ENCODE peak calls at places on chromosomes 11 and 22, in six cellular contexts. One of them, this sample, is unnamed.

GRCh38 chr22:17303441-17303839 is 65.8 kb upstream of the CECR2 start:
- DNase-seq in choroid plexus epithelial cell: no peak
- DNase-seq in dorsolateral prefrontal cortex: no peak
- DNase-seq in cardiac muscle cell: no peak
- DNase-seq in fibroblast of the aortic adventitia: no peak
- DNase-seq in fibroblast of lung: no peak
- DNase-seq in this sample: no peak

GRCh38 chr11:56968524-56968923 is 20.2 kb upstream of the OR5AK2 start:
- DNase-seq in choroid plexus epithelial cell: no peak
- DNase-seq in dorsolateral prefrontal cortex: no peak
- DNase-seq in cardiac muscle cell: no peak
- DNase-seq in fibroblast of the aortic adventitia: no peak
- DNase-seq in fibroblast of lung: no peak
- DNase-seq in this sample: no peak

GRCh38 chr22:43090130-43090789 is 1.1 kb upstream of the TTLL1 start:
- DNase-seq in choroid plexus epithelial cell: peak; percentile 95
- DNase-seq in dorsolateral prefrontal cortex: no peak
- DNase-seq in cardiac muscle cell: no peak
- DNase-seq in fibroblast of the aortic adventitia: peak; percentile 87
- DNase-seq in fibroblast of lung: peak; percentile 89
- DNase-seq in this sample: peak; percentile 84

GRCh38 chr22:49547751-49548239 is 279.9 kb downstream of the BRD1 start:
- DNase-seq in choroid plexus epithelial cell: no peak
- DNase-seq in dorsolateral prefrontal cortex: peak; percentile 22
- DNase-seq in cardiac muscle cell: no peak
- DNase-seq in fibroblast of the aortic adventitia: no peak
- DNase-seq in fibroblast of lung: no peak
- DNase-seq in this sample: no peak

GRCh38 chr11:110606415-110606814 is 105.8 kb downstream of the ARHGAP20 start:
- DNase-seq in choroid plexus epithelial cell: no peak
- DNase-seq in dorsolateral prefrontal cortex: no peak
- DNase-seq in cardiac muscle cell: peak; percentile 29
- DNase-seq in fibroblast of the aortic adventitia: no peak
- DNase-seq in fibroblast of lung: no peak
- DNase-seq in this sample: no peak

GRCh38 chr22:25511725-25512124 is 52.8 kb upstream of the GRK3 start:
- DNase-seq in choroid plexus epithelial cell: no peak
- DNase-seq in dorsolateral prefrontal cortex: no peak
- DNase-seq in cardiac muscle cell: no peak
- DNase-seq in fibroblast of the aortic adventitia: no peak
- DNase-seq in fibroblast of lung: no peak
- DNase-seq in this sample: no peak

GRCh38 chr11:1747753-1748466 is 2.5 kb downstream of the IFITM10 start:
- DNase-seq in choroid plexus epithelial cell: no peak
- DNase-seq in dorsolateral prefrontal cortex: no peak
- DNase-seq in cardiac muscle cell: no peak
- DNase-seq in fibroblast of the aortic adventitia: no peak
- DNase-seq in fibroblast of lung: no peak
- DNase-seq in this sample: no peak

GRCh38 chr11:96217206-96217605 is 125.8 kb downstream of the MAML2 start:
- DNase-seq in choroid plexus epithelial cell: no peak
- DNase-seq in dorsolateral prefrontal cortex: no peak
- DNase-seq in cardiac muscle cell: no peak
- DNase-seq in fibroblast of the aortic adventitia: no peak
- DNase-seq in fibroblast of lung: no peak
- DNase-seq in this sample: no peak

GRCh38 chr11:289706-290620 is 1.0 kb downstream of the PGGHG start:
- DNase-seq in choroid plexus epithelial cell: no peak
- DNase-seq in dorsolateral prefrontal cortex: peak; percentile 44
- DNase-seq in cardiac muscle cell: no peak
- DNase-seq in fibroblast of the aortic adventitia: no peak
- DNase-seq in fibroblast of lung: no peak
- DNase-seq in this sample: no peak

GRCh38 chr22:39500101-39500500 is 2.0 kb upstream of the MIEF1 start:
- DNase-seq in choroid plexus epithelial cell: no peak
- DNase-seq in dorsolateral prefrontal cortex: no peak
- DNase-seq in cardiac muscle cell: no peak
- DNase-seq in fibroblast of the aortic adventitia: no peak
- DNase-seq in fibroblast of lung: no peak
- DNase-seq in this sample: no peak

GRCh38 chr11:82895437-82896091 is 4.7 kb downstream of the PRCP start:
- DNase-seq in choroid plexus epithelial cell: no peak
- DNase-seq in dorsolateral prefrontal cortex: no peak
- DNase-seq in cardiac muscle cell: no peak
- DNase-seq in fibroblast of the aortic adventitia: no peak
- DNase-seq in fibroblast of lung: no peak
- DNase-seq in this sample: no peak

GRCh38 chr11:69002743-69003231 is 10.3 kb downstream of the MRGPRF start:
- DNase-seq in choroid plexus epithelial cell: no peak
- DNase-seq in dorsolateral prefrontal cortex: peak; percentile 32
- DNase-seq in cardiac muscle cell: no peak
- DNase-seq in fibroblast of the aortic adventitia: no peak
- DNase-seq in fibroblast of lung: no peak
- DNase-seq in this sample: no peak

GRCh38 chr11:122162095-122162494 is 46.1 kb upstream of the BLID start:
- DNase-seq in choroid plexus epithelial cell: peak; percentile 93
- DNase-seq in dorsolateral prefrontal cortex: no peak
- DNase-seq in cardiac muscle cell: no peak
- DNase-seq in fibroblast of the aortic adventitia: no peak
- DNase-seq in fibroblast of lung: no peak
- DNase-seq in this sample: peak; percentile 88

GRCh38 chr11:87266751-87267150 is 229.0 kb downstream of the TMEM135 start:
- DNase-seq in choroid plexus epithelial cell: no peak
- DNase-seq in dorsolateral prefrontal cortex: no peak
- DNase-seq in cardiac muscle cell: no peak
- DNase-seq in fibroblast of the aortic adventitia: no peak
- DNase-seq in fibroblast of lung: no peak
- DNase-seq in this sample: peak; percentile 29

GRCh38 chr11:112004389-112004788 is 20.8 kb upstream of the DLAT start:
- DNase-seq in choroid plexus epithelial cell: no peak
- DNase-seq in dorsolateral prefrontal cortex: no peak
- DNase-seq in cardiac muscle cell: no peak
- DNase-seq in fibroblast of the aortic adventitia: no peak
- DNase-seq in fibroblast of lung: no peak
- DNase-seq in this sample: no peak

GRCh38 chr11:18780329-18780728 is 11.3 kb downstream of the PTPN5 start:
- DNase-seq in choroid plexus epithelial cell: no peak
- DNase-seq in dorsolateral prefrontal cortex: no peak
- DNase-seq in cardiac muscle cell: no peak
- DNase-seq in fibroblast of the aortic adventitia: no peak
- DNase-seq in fibroblast of lung: no peak
- DNase-seq in this sample: no peak

GRCh38 chr11:8309862-8310261 is 46.2 kb upstream of the LMO1 start:
- DNase-seq in choroid plexus epithelial cell: no peak
- DNase-seq in dorsolateral prefrontal cortex: no peak
- DNase-seq in cardiac muscle cell: peak; percentile 38
- DNase-seq in fibroblast of the aortic adventitia: no peak
- DNase-seq in fibroblast of lung: no peak
- DNase-seq in this sample: no peak

GRCh38 chr11:125954945-125955640 is 9.2 kb downstream of the VSIG10L2 start:
- DNase-seq in choroid plexus epithelial cell: no peak
- DNase-seq in dorsolateral prefrontal cortex: no peak
- DNase-seq in cardiac muscle cell: no peak
- DNase-seq in fibroblast of the aortic adventitia: no peak
- DNase-seq in fibroblast of lung: no peak
- DNase-seq in this sample: no peak

GRCh38 chr11:87036756-87037449 is 831 bp upstream of the TMEM135 start:
- DNase-seq in choroid plexus epithelial cell: peak; percentile 17
- DNase-seq in dorsolateral prefrontal cortex: no peak
- DNase-seq in cardiac muscle cell: no peak
- DNase-seq in fibroblast of the aortic adventitia: no peak
- DNase-seq in fibroblast of lung: peak; percentile 5
- DNase-seq in this sample: no peak

GRCh38 chr22:43014062-43014875 is 680 bp downstream of the PACSIN2 start:
- DNase-seq in choroid plexus epithelial cell: no peak
- DNase-seq in dorsolateral prefrontal cortex: no peak
- DNase-seq in cardiac muscle cell: peak; percentile 53
- DNase-seq in fibroblast of the aortic adventitia: peak; percentile 37
- DNase-seq in fibroblast of lung: peak; percentile 29
- DNase-seq in this sample: no peak

GRCh38 chr22:31036671-31037550 is 44.2 kb upstream of the SMTN start:
- DNase-seq in choroid plexus epithelial cell: no peak
- DNase-seq in dorsolateral prefrontal cortex: no peak
- DNase-seq in cardiac muscle cell: no peak
- DNase-seq in fibroblast of the aortic adventitia: peak; percentile 77
- DNase-seq in fibroblast of lung: peak; percentile 33
- DNase-seq in this sample: no peak

GRCh38 chr11:3920148-3920852 is 64.8 kb downstream of the STIM1 start:
- DNase-seq in choroid plexus epithelial cell: peak; percentile 74
- DNase-seq in dorsolateral prefrontal cortex: no peak
- DNase-seq in cardiac muscle cell: no peak
- DNase-seq in fibroblast of the aortic adventitia: peak; percentile 91
- DNase-seq in fibroblast of lung: peak; percentile 78
- DNase-seq in this sample: peak; percentile 54

GRCh38 chr11:35663408-35663702 is 780 bp downstream of the TRIM44 start:
- DNase-seq in choroid plexus epithelial cell: no peak
- DNase-seq in dorsolateral prefrontal cortex: no peak
- DNase-seq in cardiac muscle cell: no peak
- DNase-seq in fibroblast of the aortic adventitia: no peak
- DNase-seq in fibroblast of lung: no peak
- DNase-seq in this sample: no peak

GRCh38 chr22:47192106-47192650 is 429.7 kb downstream of the TBC1D22A start:
- DNase-seq in choroid plexus epithelial cell: no peak
- DNase-seq in dorsolateral prefrontal cortex: peak; percentile 41
- DNase-seq in cardiac muscle cell: no peak
- DNase-seq in fibroblast of the aortic adventitia: no peak
- DNase-seq in fibroblast of lung: no peak
- DNase-seq in this sample: no peak

GRCh38 chr22:29621761-29622526 is 18.5 kb downstream of the NF2 start:
- DNase-seq in choroid plexus epithelial cell: peak; percentile 92
- DNase-seq in dorsolateral prefrontal cortex: no peak
- DNase-seq in cardiac muscle cell: no peak
- DNase-seq in fibroblast of the aortic adventitia: peak; percentile 94
- DNase-seq in fibroblast of lung: peak; percentile 98
- DNase-seq in this sample: peak; percentile 92

GRCh38 chr11:66479741-66480115 is 506 bp upstream of the DPP3 start:
- DNase-seq in choroid plexus epithelial cell: no peak
- DNase-seq in dorsolateral prefrontal cortex: no peak
- DNase-seq in cardiac muscle cell: no peak
- DNase-seq in fibroblast of the aortic adventitia: no peak
- DNase-seq in fibroblast of lung: no peak
- DNase-seq in this sample: no peak

GRCh38 chr11:119520966-119521365 is 98.0 kb upstream of the THY1 start:
- DNase-seq in choroid plexus epithelial cell: no peak
- DNase-seq in dorsolateral prefrontal cortex: no peak
- DNase-seq in cardiac muscle cell: no peak
- DNase-seq in fibroblast of the aortic adventitia: no peak
- DNase-seq in fibroblast of lung: no peak
- DNase-seq in this sample: no peak

GRCh38 chr22:45757936-45758335 is 86.3 kb downstream of the ATXN10 start:
- DNase-seq in choroid plexus epithelial cell: no peak
- DNase-seq in dorsolateral prefrontal cortex: no peak
- DNase-seq in cardiac muscle cell: no peak
- DNase-seq in fibroblast of the aortic adventitia: no peak
- DNase-seq in fibroblast of lung: no peak
- DNase-seq in this sample: no peak

GRCh38 chr22:45754822-45755221 is 83.2 kb downstream of the ATXN10 start:
- DNase-seq in choroid plexus epithelial cell: no peak
- DNase-seq in dorsolateral prefrontal cortex: no peak
- DNase-seq in cardiac muscle cell: no peak
- DNase-seq in fibroblast of the aortic adventitia: peak; percentile 17
- DNase-seq in fibroblast of lung: no peak
- DNase-seq in this sample: no peak

GRCh38 chr22:45756558-45756957 is 84.9 kb downstream of the ATXN10 start:
- DNase-seq in choroid plexus epithelial cell: no peak
- DNase-seq in dorsolateral prefrontal cortex: no peak
- DNase-seq in cardiac muscle cell: no peak
- DNase-seq in fibroblast of the aortic adventitia: peak; percentile 19
- DNase-seq in fibroblast of lung: no peak
- DNase-seq in this sample: no peak

GRCh38 chr22:45758603-45759002 is 87.0 kb downstream of the ATXN10 start:
- DNase-seq in choroid plexus epithelial cell: no peak
- DNase-seq in dorsolateral prefrontal cortex: no peak
- DNase-seq in cardiac muscle cell: no peak
- DNase-seq in fibroblast of the aortic adventitia: no peak
- DNase-seq in fibroblast of lung: no peak
- DNase-seq in this sample: no peak

DNA sequence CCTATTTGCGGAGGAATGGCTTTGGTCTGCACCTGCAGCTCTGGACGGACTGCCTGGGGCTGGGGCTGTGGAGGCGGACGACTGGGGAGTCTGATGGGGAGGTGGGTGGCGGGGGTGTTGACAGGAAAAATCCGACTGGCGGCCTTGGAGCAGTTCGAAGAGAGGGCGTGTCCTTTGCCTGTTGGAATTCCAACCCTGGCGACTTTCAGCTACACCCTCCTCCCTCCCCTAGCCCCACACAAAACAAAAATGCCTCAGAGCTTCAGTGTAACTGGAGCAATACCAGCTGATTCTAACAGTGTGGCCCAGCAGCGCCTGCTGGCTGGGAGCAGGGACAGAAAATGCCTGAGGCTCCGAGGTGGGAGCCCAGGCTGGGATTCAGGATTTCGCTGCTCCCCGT is 85.4 kb downstream of the ATXN10 start:
- DNase-seq in choroid plexus epithelial cell: no peak
- DNase-seq in dorsolateral prefrontal cortex: no peak
- DNase-seq in cardiac muscle cell: peak; percentile 87
- DNase-seq in fibroblast of the aortic adventitia: peak; percentile 51
- DNase-seq in fibroblast of lung: peak; percentile 59
- DNase-seq in this sample: peak; percentile 21
- TF ChIP-seq CTCF in choroid plexus epithelial cell: no peak
- TF ChIP-seq CTCF in dorsolateral prefrontal cortex: no peak
- TF ChIP-seq CTCF in cardiac muscle cell: peak; percentile 19
- TF ChIP-seq CTCF in fibroblast of the aortic adventitia: peak; percentile 28
- TF ChIP-seq CTCF in fibroblast of lung: peak; percentile 31
- TF ChIP-seq CTCF in this sample: no peak

GRCh38 chr22:36332623-36333331 is 55.0 kb downstream of the MYH9 start:
- DNase-seq in choroid plexus epithelial cell: peak; percentile 80
- DNase-seq in dorsolateral prefrontal cortex: no peak
- DNase-seq in cardiac muscle cell: peak; percentile 67
- DNase-seq in fibroblast of the aortic adventitia: peak; percentile 45
- DNase-seq in fibroblast of lung: peak; percentile 91
- DNase-seq in this sample: peak; percentile 73
- H3K4me3 ChIP-seq in choroid plexus epithelial cell: no peak overlapping the region
- H3K4me3 ChIP-seq in dorsolateral prefrontal cortex: no peak overlapping the region
- H3K4me3 ChIP-seq in cardiac muscle cell: no peak overlapping the region
- H3K4me3 ChIP-seq in fibroblast of the aortic adventitia: no peak overlapping the region
- H3K4me3 ChIP-seq in fibroblast of lung: no peak overlapping the region
- H3K4me3 ChIP-seq in this sample: no peak overlapping the region

DNA sequence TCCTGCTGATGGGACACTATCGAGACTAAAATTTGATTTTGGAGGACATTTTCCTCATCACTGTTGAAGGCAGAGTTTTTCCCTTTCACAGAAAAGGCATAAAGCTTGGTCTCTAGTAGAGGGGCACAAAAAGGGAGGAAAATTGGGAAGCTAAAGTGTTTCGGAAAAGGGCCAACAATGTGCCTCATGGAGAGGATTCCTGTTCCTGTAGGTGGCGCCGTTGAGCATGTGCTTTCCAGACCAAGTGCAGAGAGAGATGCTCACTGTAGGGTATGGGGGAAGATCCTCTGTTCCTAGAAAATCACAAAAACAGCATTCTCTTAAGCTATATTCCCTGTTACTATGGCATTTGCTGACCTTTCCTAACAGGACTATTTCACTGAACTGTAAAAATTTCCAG is 18.4 kb upstream of the OR4C5 start:
- DNase-seq in choroid plexus epithelial cell: no peak
- DNase-seq in dorsolateral prefrontal cortex: no peak
- DNase-seq in cardiac muscle cell: no peak
- DNase-seq in fibroblast of the aortic adventitia: no peak
- DNase-seq in fibroblast of lung: no peak
- DNase-seq in this sample: no peak
- TF ChIP-seq CTCF in choroid plexus epithelial cell: no peak
- TF ChIP-seq CTCF in dorsolateral prefrontal cortex: no peak
- TF ChIP-seq CTCF in cardiac muscle cell: no peak
- TF ChIP-seq CTCF in fibroblast of the aortic adventitia: no peak
- TF ChIP-seq CTCF in fibroblast of lung: no peak
- TF ChIP-seq CTCF in this sample: no peak

GRCh38 chr11:116873391-116873790 is 36.0 kb upstream of the APOA1 start:
- DNase-seq in choroid plexus epithelial cell: no peak
- DNase-seq in dorsolateral prefrontal cortex: no peak
- DNase-seq in cardiac muscle cell: no peak
- DNase-seq in fibroblast of the aortic adventitia: no peak
- DNase-seq in fibroblast of lung: no peak
- DNase-seq in this sample: no peak
- H3K4me3 ChIP-seq in choroid plexus epithelial cell: no peak overlapping the region
- H3K4me3 ChIP-seq in dorsolateral prefrontal cortex: no peak overlapping the region
- H3K4me3 ChIP-seq in cardiac muscle cell: no peak overlapping the region
- H3K4me3 ChIP-seq in fibroblast of the aortic adventitia: no peak overlapping the region
- H3K4me3 ChIP-seq in fibroblast of lung: no peak overlapping the region
- H3K4me3 ChIP-seq in this sample: no peak overlapping the region